ENCODE peak calls at places on chromosome 10, in five cellular contexts. One of them, this sample, is unnamed.

GRCh38 chr10:97207756-97208346 is 22.1 kb upstream of the SLIT1 start:
- DNase-seq in cardiac fibroblast: no peak
- DNase-seq in upper lobe of left lung: no peak
- DNase-seq in brain microvascular endothelial cell: no peak
- DNase-seq in pancreas: no peak
- DNase-seq in this sample: no peak

GRCh38 chr10:123464428-123465323 is 201.5 kb upstream of the GPR26 start:
- DNase-seq in pancreas: no peak
- DNase-seq in cardiac fibroblast: no peak
- DNase-seq in brain microvascular endothelial cell: no peak
- DNase-seq in upper lobe of left lung: no peak
- DNase-seq in this sample: no peak

GRCh38 chr10:15742831-15743230 is 23.1 kb upstream of the ITGA8 start:
- DNase-seq in brain microvascular endothelial cell: peak
- DNase-seq in cardiac fibroblast: peak
- DNase-seq in upper lobe of left lung: no peak
- DNase-seq in pancreas: no peak
- DNase-seq in this sample: no peak

GRCh38 chr10:123530166-123530870 is 135.8 kb upstream of the GPR26 start:
- DNase-seq in upper lobe of left lung: no peak
- DNase-seq in pancreas: no peak
- DNase-seq in brain microvascular endothelial cell: no peak
- DNase-seq in cardiac fibroblast: no peak
- DNase-seq in this sample: no peak

GRCh38 chr10:70183304-70183703 is 13.0 kb upstream of the SAR1A start:
- DNase-seq in upper lobe of left lung: no peak
- DNase-seq in cardiac fibroblast: no peak
- DNase-seq in brain microvascular endothelial cell: no peak
- DNase-seq in pancreas: no peak
- DNase-seq in this sample: no peak

GRCh38 chr10:71981024-71981867 is 17.1 kb downstream of the CHST3 start:
- DNase-seq in pancreas: no peak
- DNase-seq in cardiac fibroblast: peak
- DNase-seq in upper lobe of left lung: peak
- DNase-seq in brain microvascular endothelial cell: no peak
- DNase-seq in this sample: peak

GRCh38 chr10:44863344-44864041 is 47.6 kb upstream of the TMEM72 start:
- DNase-seq in upper lobe of left lung: peak
- DNase-seq in brain microvascular endothelial cell: no peak
- DNase-seq in pancreas: no peak
- DNase-seq in cardiac fibroblast: no peak
- DNase-seq in this sample: no peak

GRCh38 chr10:124921261-124921660 is 20.7 kb upstream of the ZRANB1 start:
- DNase-seq in brain microvascular endothelial cell: no peak
- DNase-seq in upper lobe of left lung: no peak
- DNase-seq in pancreas: no peak
- DNase-seq in cardiac fibroblast: no peak
- DNase-seq in this sample: no peak

GRCh38 chr10:69809318-69809717 is 7.6 kb downstream of the COL13A1 start:
- DNase-seq in brain microvascular endothelial cell: no peak
- DNase-seq in cardiac fibroblast: no peak
- DNase-seq in pancreas: no peak
- DNase-seq in upper lobe of left lung: no peak
- DNase-seq in this sample: no peak

GRCh38 chr10:126839094-126839761 is 66.0 kb upstream of the DOCK1 start:
- DNase-seq in brain microvascular endothelial cell: no peak
- DNase-seq in cardiac fibroblast: no peak
- DNase-seq in pancreas: peak
- DNase-seq in upper lobe of left lung: peak
- DNase-seq in this sample: no peak

GRCh38 chr10:35690534-35690933 is 48.4 kb upstream of the FZD8 start:
- DNase-seq in pancreas: no peak
- DNase-seq in cardiac fibroblast: no peak
- DNase-seq in brain microvascular endothelial cell: no peak
- DNase-seq in upper lobe of left lung: no peak
- DNase-seq in this sample: no peak

GRCh38 chr10:114255227-114255626 is 16.2 kb downstream of the VWA2 start:
- DNase-seq in pancreas: no peak
- DNase-seq in upper lobe of left lung: no peak
- DNase-seq in cardiac fibroblast: no peak
- DNase-seq in brain microvascular endothelial cell: no peak
- DNase-seq in this sample: no peak

GRCh38 chr10:124461642-124462347 is at the start of gene LHPP:
- DNase-seq in pancreas: peak
- DNase-seq in cardiac fibroblast: peak
- DNase-seq in brain microvascular endothelial cell: peak
- DNase-seq in upper lobe of left lung: peak
- DNase-seq in this sample: peak

GRCh38 chr10:106557951-106558733 is 606.4 kb downstream of the SORCS1 start:
- DNase-seq in cardiac fibroblast: peak
- DNase-seq in upper lobe of left lung: no peak
- DNase-seq in brain microvascular endothelial cell: peak
- DNase-seq in pancreas: no peak
- DNase-seq in this sample: peak

GRCh38 chr10:46091080-46091833 is 45.2 kb upstream of the MSMB start:
- DNase-seq in cardiac fibroblast: no peak
- DNase-seq in pancreas: no peak
- DNase-seq in upper lobe of left lung: peak
- DNase-seq in brain microvascular endothelial cell: no peak
- DNase-seq in this sample: no peak

GRCh38 chr10:8055420-8056349 is 1.2 kb downstream of the GATA3 start:
- DNase-seq in brain microvascular endothelial cell: no peak
- DNase-seq in upper lobe of left lung: peak
- DNase-seq in cardiac fibroblast: no peak
- DNase-seq in pancreas: no peak
- DNase-seq in this sample: no peak

GRCh38 chr10:13594641-13595040 is 7.9 kb downstream of the PRPF18 start:
- DNase-seq in cardiac fibroblast: peak
- DNase-seq in brain microvascular endothelial cell: no peak
- DNase-seq in pancreas: no peak
- DNase-seq in upper lobe of left lung: no peak
- DNase-seq in this sample: no peak

GRCh38 chr10:86348321-86349210 is 18.0 kb downstream of the GRID1 start:
- DNase-seq in pancreas: no peak
- DNase-seq in brain microvascular endothelial cell: no peak
- DNase-seq in cardiac fibroblast: no peak
- DNase-seq in upper lobe of left lung: no peak
- DNase-seq in this sample: peak

GRCh38 chr10:99266383-99266782 is 30.7 kb upstream of the HPSE2 start:
- DNase-seq in pancreas: no peak
- DNase-seq in upper lobe of left lung: no peak
- DNase-seq in cardiac fibroblast: no peak
- DNase-seq in brain microvascular endothelial cell: no peak
- DNase-seq in this sample: no peak

GRCh38 chr10:52213511-52213831 is 100.6 kb upstream of the DKK1 start:
- DNase-seq in pancreas: peak
- DNase-seq in cardiac fibroblast: peak
- DNase-seq in brain microvascular endothelial cell: peak
- DNase-seq in upper lobe of left lung: no peak
- DNase-seq in this sample: peak

GRCh38 chr10:65570143-65571010 is 1355.5 kb upstream of the LRRTM3 start:
- DNase-seq in cardiac fibroblast: peak
- DNase-seq in upper lobe of left lung: no peak
- DNase-seq in brain microvascular endothelial cell: peak
- DNase-seq in pancreas: peak
- DNase-seq in this sample: no peak

GRCh38 chr10:49220679-49221078 is 32.5 kb upstream of the TMEM273 start:
- DNase-seq in upper lobe of left lung: no peak
- DNase-seq in pancreas: no peak
- DNase-seq in cardiac fibroblast: no peak
- DNase-seq in brain microvascular endothelial cell: no peak
- DNase-seq in this sample: no peak
- TF ChIP-seq CTCF in upper lobe of left lung: no peak
- TF ChIP-seq CTCF in pancreas: no peak
- TF ChIP-seq CTCF in cardiac fibroblast: no peak
- TF ChIP-seq CTCF in brain microvascular endothelial cell: no peak
- TF ChIP-seq CTCF in this sample: no peak

GRCh38 chr10:73584737-73585136 is 6.4 kb downstream of the USP54 start:
- DNase-seq in upper lobe of left lung: no peak
- DNase-seq in pancreas: no peak
- DNase-seq in cardiac fibroblast: peak
- DNase-seq in brain microvascular endothelial cell: no peak
- DNase-seq in this sample: peak

GRCh38 chr10:73588656-73589055 is 2.5 kb downstream of the USP54 start:
- DNase-seq in upper lobe of left lung: no peak
- DNase-seq in brain microvascular endothelial cell: no peak
- DNase-seq in pancreas: no peak
- DNase-seq in cardiac fibroblast: peak
- DNase-seq in this sample: no peak

GRCh38 chr10:73585223-73585784 is 5.8 kb downstream of the USP54 start:
- DNase-seq in cardiac fibroblast: peak
- DNase-seq in brain microvascular endothelial cell: peak
- DNase-seq in pancreas: no peak
- DNase-seq in upper lobe of left lung: no peak
- DNase-seq in this sample: peak

GRCh38 chr10:73589538-73590126 is 1.5 kb downstream of the USP54 start:
- DNase-seq in cardiac fibroblast: peak
- DNase-seq in brain microvascular endothelial cell: peak
- DNase-seq in upper lobe of left lung: no peak
- DNase-seq in pancreas: no peak
- DNase-seq in this sample: no peak

GRCh38 chr10:73586583-73586984 is 4.6 kb downstream of the USP54 start:
- DNase-seq in cardiac fibroblast: peak
- DNase-seq in brain microvascular endothelial cell: peak
- DNase-seq in upper lobe of left lung: no peak
- DNase-seq in pancreas: peak
- DNase-seq in this sample: peak
- H3K4me3 ChIP-seq in cardiac fibroblast: no peak
- H3K4me3 ChIP-seq in brain microvascular endothelial cell: no peak
- H3K4me3 ChIP-seq in upper lobe of left lung: no peak
- H3K4me3 ChIP-seq in pancreas: no peak
- H3K4me3 ChIP-seq in this sample: no peak

DNA sequence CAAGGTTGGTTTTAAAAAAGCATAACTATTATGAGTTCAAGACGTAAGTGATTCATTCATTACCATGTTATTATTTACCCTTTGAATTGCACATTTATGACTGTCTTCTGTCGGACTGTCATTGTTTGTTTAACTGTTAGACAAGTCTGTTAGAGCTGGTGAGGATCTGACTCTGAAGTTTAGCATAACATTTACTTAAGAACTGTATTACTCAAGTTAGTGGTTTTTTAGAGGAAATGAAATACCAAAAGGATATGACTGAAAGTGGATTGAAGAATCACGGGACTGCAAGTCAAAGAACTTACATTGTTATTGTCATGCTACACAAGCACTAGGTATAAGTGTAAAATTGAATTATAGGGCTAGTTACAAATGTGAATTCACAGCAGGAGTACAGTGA is 2.2 kb downstream of the CSGALNACT2 start:
- DNase-seq in cardiac fibroblast: peak
- DNase-seq in brain microvascular endothelial cell: peak
- DNase-seq in upper lobe of left lung: no peak
- DNase-seq in pancreas: no peak
- DNase-seq in this sample: peak
- TF ChIP-seq CTCF in cardiac fibroblast: no peak
- TF ChIP-seq CTCF in brain microvascular endothelial cell: no peak
- TF ChIP-seq CTCF in upper lobe of left lung: no peak
- TF ChIP-seq CTCF in pancreas: no peak
- TF ChIP-seq CTCF in this sample: no peak

GRCh38 chr10:27745380-27745718 is 270 bp downstream of the MKX start:
- DNase-seq in brain microvascular endothelial cell: no peak
- DNase-seq in upper lobe of left lung: no peak
- DNase-seq in pancreas: peak
- DNase-seq in cardiac fibroblast: no peak
- DNase-seq in this sample: no peak
- H3K4me3 ChIP-seq in brain microvascular endothelial cell: peak
- H3K4me3 ChIP-seq in upper lobe of left lung: peak
- H3K4me3 ChIP-seq in pancreas: peak
- H3K4me3 ChIP-seq in cardiac fibroblast: no peak
- H3K4me3 ChIP-seq in this sample: peak

GRCh38 chr10:75399461-75400162 is 2.0 kb downstream of the ZNF503 start:
- DNase-seq in brain microvascular endothelial cell: peak
- DNase-seq in upper lobe of left lung: peak
- DNase-seq in pancreas: peak
- DNase-seq in cardiac fibroblast: peak
- DNase-seq in this sample: peak
- TF ChIP-seq CTCF in brain microvascular endothelial cell: peak
- TF ChIP-seq CTCF in upper lobe of left lung: peak
- TF ChIP-seq CTCF in pancreas: peak
- TF ChIP-seq CTCF in cardiac fibroblast: peak
- TF ChIP-seq CTCF in this sample: peak

GRCh38 chr10:80415734-80416281 is 7.5 kb downstream of the PRXL2A start:
- DNase-seq in upper lobe of left lung: no peak
- DNase-seq in pancreas: no peak
- DNase-seq in brain microvascular endothelial cell: no peak
- DNase-seq in cardiac fibroblast: no peak
- DNase-seq in this sample: no peak
- H3K4me3 ChIP-seq in upper lobe of left lung: no peak
- H3K4me3 ChIP-seq in pancreas: no peak
- H3K4me3 ChIP-seq in brain microvascular endothelial cell: no peak
- H3K4me3 ChIP-seq in cardiac fibroblast: no peak
- H3K4me3 ChIP-seq in this sample: no peak

GRCh38 chr10:111034598-111035310 is 42.1 kb upstream of the ADRA2A start:
- DNase-seq in upper lobe of left lung: no peak
- DNase-seq in cardiac fibroblast: peak
- DNase-seq in pancreas: no peak
- DNase-seq in brain microvascular endothelial cell: no peak
- DNase-seq in this sample: peak

GRCh38 chr10:111039522-111039921 is 37.3 kb upstream of the ADRA2A start:
- DNase-seq in cardiac fibroblast: no peak
- DNase-seq in brain microvascular endothelial cell: no peak
- DNase-seq in upper lobe of left lung: no peak
- DNase-seq in pancreas: no peak
- DNase-seq in this sample: no peak

GRCh38 chr10:111035542-111035941 is 41.3 kb upstream of the ADRA2A start:
- DNase-seq in upper lobe of left lung: no peak
- DNase-seq in brain microvascular endothelial cell: no peak
- DNase-seq in pancreas: no peak
- DNase-seq in cardiac fibroblast: peak
- DNase-seq in this sample: peak

DNA sequence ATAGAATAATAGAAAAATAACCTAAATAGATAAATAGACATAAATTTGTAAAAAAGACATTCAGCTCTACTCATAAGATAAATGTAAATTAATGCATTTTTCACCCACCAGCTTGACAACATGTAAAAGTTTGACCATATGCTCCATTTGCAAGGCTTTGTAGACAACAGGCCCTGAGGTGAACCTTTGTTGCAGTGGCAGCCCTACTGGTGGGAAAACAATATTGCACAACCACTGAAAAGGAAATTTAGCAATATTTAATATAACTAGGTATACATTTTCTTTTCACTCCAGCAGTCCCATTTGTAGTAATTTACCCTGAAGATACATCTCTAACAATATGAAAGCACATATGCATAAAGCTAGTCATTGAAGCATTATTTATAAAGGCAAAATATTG is 39.0 kb upstream of the ADRA2A start:
- DNase-seq in upper lobe of left lung: no peak
- DNase-seq in cardiac fibroblast: peak
- DNase-seq in pancreas: no peak
- DNase-seq in brain microvascular endothelial cell: no peak
- DNase-seq in this sample: peak
- TF ChIP-seq CTCF in upper lobe of left lung: no peak
- TF ChIP-seq CTCF in cardiac fibroblast: peak
- TF ChIP-seq CTCF in pancreas: no peak
- TF ChIP-seq CTCF in brain microvascular endothelial cell: peak
- TF ChIP-seq CTCF in this sample: no peak

GRCh38 chr10:93280121-93280698 is 201.9 kb downstream of the MYOF start:
- DNase-seq in cardiac fibroblast: no peak
- DNase-seq in upper lobe of left lung: no peak
- DNase-seq in brain microvascular endothelial cell: no peak
- DNase-seq in pancreas: no peak
- DNase-seq in this sample: no peak
- H3K4me3 ChIP-seq in cardiac fibroblast: no peak
- H3K4me3 ChIP-seq in upper lobe of left lung: no peak
- H3K4me3 ChIP-seq in brain microvascular endothelial cell: no peak
- H3K4me3 ChIP-seq in pancreas: no peak
- H3K4me3 ChIP-seq in this sample: no peak

This sample was measured in foreskin fibroblast.